ENCODE peak calls at places on chromosomes 11 and 22, in four cellular contexts. O, R, V and B are unnamed samples.

GRCh38 chr11:128232588-128232987 is 354.8 kb downstream of the ETS1 start:
- DNase-seq in O (no peak), R (no peak), V (no peak), B (no peak)

GRCh38 chr11:19714093-19714386 is 1.4 kb downstream of the NAV2 start:
- DNase-seq in O (no peak), R (no peak), V (no peak), B (no peak)

GRCh38 chr11:74070713-74071506 is 62.0 kb upstream of the UCP3 start:
- DNase-seq in O (no peak), R (no peak), V (no peak), B (peak; percentile 66)

GRCh38 chr11:70454197-70454767 is 56.0 kb downstream of the CTTN start:
- DNase-seq in O (no peak), R (no peak), V (no peak), B (no peak)

GRCh38 chr11:69920500-69921428 is 101.5 kb upstream of the FGF3 start:
- DNase-seq in O (no peak), R (no peak), V (no peak), B (no peak)

GRCh38 chr11:75107187-75107586 is 10.5 kb upstream of the OR2AT4 start:
- DNase-seq in O (no peak), R (no peak), V (no peak), B (no peak)

GRCh38 chr11:66687831-66688281 is 10.2 kb upstream of the RBM4B start:
- DNase-seq in O (no peak), R (no peak), V (no peak), B (no peak)

GRCh38 chr11:2804701-2805387 is 80.7 kb downstream of the CDKN1C start:
- DNase-seq in O (peak; percentile 38), R (no peak), V (no peak), B (no peak)

GRCh38 chr22:38467904-38468760 is at the start of gene KDELR3:
- DNase-seq in O (peak; percentile 75), R (peak; percentile 81), V (peak; percentile 61), B (no peak)

GRCh38 chr11:34397120-34397519 is 39.3 kb upstream of the ABTB2 start:
- DNase-seq in O (no peak), R (no peak), V (no peak), B (no peak)

GRCh38 chr11:34394771-34395300 is 37.0 kb upstream of the ABTB2 start:
- DNase-seq in O (no peak), R (no peak), V (no peak), B (peak; percentile 67)

DNA sequence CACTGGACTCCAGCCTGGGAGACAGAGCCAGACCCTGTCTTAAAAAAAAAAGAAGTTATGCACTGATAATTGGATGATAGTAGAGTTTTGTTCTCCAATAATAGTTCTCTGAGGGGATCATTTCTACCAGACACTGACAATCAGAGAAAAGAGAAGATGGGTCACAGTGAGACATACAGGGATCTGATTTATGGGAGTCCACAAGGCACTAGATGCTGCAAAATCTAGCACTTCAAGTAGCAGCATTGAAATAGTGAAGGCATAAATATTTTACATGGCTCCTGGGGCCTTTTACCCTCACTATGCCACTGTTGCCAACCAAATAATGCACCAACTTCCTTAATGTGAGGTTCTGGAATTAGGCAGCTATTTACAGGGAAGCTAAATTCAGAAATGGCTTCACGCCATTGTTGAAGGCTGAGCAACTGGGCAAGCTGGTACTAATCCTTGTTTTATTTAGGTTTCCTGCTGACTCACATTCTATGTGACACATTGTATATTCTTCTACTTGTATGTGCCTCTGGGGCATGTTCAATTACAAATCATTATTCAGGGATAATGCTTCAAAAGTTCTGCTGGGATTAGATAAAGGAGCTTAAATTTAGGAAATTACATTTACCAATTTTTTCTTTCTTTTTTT is 38.2 kb upstream of the ABTB2 start:
- DNase-seq in O (no peak), R (peak; percentile 89), V (no peak), B (peak; percentile 95)
- H3K27ac ChIP-seq in O (peak overlapping the region; percentile 65), R (peak overlapping the region; percentile 50), V (no peak overlapping the region), B (peak overlapping the region; percentile 77)

GRCh38 chr22:49961601-49962011 is 1.0 kb downstream of the PIM3 start:
- DNase-seq in O (no peak), R (no peak), V (no peak), B (no peak)
- H3K4me1 ChIP-seq in O (peaks cover 46% of the 10 kb centered on the region), R (peaks cover 27% of the 10 kb centered on the region), V (peaks cover 22% of the 10 kb centered on the region), B (peaks cover 36% of the 10 kb centered on the region)

DNA sequence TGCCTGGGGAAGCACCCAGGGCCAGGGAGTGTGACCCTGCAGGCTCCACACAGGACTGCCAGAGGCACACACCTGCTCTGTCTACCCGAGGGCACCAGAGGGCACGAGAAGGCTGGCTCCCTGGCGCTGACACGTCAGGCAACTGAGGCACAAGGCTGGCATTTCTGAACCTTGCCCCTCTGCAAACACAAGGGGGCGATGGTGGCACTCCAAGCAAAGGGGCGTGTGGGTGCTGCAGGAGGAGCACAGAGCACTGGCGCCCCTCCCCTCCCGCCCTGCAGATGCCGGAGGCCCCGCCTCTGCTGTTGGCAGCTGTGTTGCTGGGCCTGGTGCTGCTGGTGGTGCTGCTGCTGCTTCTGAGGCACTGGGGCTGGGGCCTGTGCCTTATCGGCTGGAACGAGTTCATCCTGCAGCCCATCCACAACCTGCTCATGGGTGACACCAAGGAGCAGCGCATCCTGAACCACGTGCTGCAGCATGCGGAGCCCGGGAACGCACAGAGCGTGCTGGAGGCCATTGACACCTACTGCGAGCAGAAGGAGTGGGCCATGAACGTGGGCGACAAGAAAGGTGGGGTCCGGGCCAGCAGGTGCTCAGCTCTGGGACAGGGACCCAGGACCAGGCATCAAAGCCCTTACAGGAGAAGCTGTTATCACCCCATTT is 20.8 kb upstream of the TXNRD2 start:
- DNase-seq in O (peak; percentile 67), R (peak; percentile 81), V (peak; percentile 89), B (peak; percentile 67)
- H3K36me3 ChIP-seq in O (no peaks in the 10 kb centered on the region), R (peaks cover 8% of the 10 kb centered on the region), V (no peaks in the 10 kb centered on the region), B (no peaks in the 10 kb centered on the region)

GRCh38 chr22:29011868-29012428 is 49.7 kb downstream of the C22orf31 start:
- DNase-seq in O (no peak), R (no peak), V (no peak), B (no peak)
- H3K27ac ChIP-seq in O (peak overlapping the region; percentile 37), R (no peak overlapping the region), V (peak overlapping the region; percentile 64), B (no peak overlapping the region)

DNA sequence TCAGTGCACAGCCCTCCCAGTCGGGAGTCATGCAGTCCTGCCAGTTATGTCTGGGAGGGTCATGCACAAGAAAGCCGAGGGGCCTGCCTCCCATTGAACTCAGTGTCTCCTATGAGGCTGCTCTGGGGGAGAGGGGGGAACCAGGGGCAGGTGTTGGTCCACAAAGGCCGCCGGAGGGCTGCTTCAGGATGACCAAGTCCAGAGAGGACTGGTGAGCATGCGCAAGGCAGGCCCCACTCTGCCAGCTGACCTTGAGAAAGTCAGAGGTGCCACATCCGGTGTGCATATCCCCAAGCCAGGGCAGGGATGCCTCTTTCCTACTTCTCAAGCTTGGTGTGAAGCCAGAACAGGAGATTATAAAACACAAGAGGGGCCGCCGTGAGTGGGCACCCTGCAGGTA is 4.4 kb downstream of the SCN4B start:
- DNase-seq in O (no peak), R (no peak), V (no peak), B (no peak)
- H3K4me1 ChIP-seq in O (no peaks in the 10 kb centered on the region), R (peaks cover 21% of the 10 kb centered on the region), V (no peaks in the 10 kb centered on the region), B (no peaks in the 10 kb centered on the region)

DNA sequence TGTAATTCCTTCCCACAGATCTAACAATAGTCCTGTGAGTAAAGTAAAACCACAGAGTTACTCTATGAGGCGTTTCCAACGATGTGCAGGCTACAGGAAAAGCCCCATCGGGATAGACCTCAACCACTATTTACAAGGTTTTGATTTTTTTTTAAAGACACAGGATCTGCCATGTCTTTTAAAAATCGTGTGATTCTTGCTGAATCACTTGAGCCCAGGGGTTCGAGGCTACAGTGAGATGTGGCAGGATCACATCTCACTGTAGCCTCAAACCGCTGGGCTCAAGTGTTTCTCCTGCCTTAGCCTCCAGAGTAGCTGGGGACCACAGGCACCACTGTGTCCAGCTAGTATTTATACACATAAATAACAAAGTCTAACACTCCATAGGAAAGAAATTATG is 7.8 kb downstream of the TAF1D start:
- DNase-seq in O (no peak), R (peak; percentile 4), V (no peak), B (no peak)
- H3K36me3 ChIP-seq in O (peaks cover 28% of the 10 kb centered on the region), R (peaks cover 90% of the 10 kb centered on the region), V (peaks cover 97% of the 10 kb centered on the region), B (peaks cover 92% of the 10 kb centered on the region)

GRCh38 chr22:32534252-32535215 is 59.9 kb downstream of the FBXO7 start:
- DNase-seq in O (no peak), R (no peak), V (no peak), B (no peak)
- H3K27ac ChIP-seq in O (peak overlapping the region; percentile 64), R (no peak overlapping the region), V (no peak overlapping the region), B (no peak overlapping the region)

GRCh38 chr11:7899418-7899817 is 31.6 kb downstream of the OR10A6 start:
- DNase-seq in O (no peak), R (no peak), V (no peak), B (peak; percentile 46)
- H3K4me1 ChIP-seq in O (no peaks in the 10 kb centered on the region), R (peaks cover 15% of the 10 kb centered on the region), V (no peaks in the 10 kb centered on the region), B (peaks cover 39% of the 10 kb centered on the region)

GRCh38 chr22:36471341-36471821 is 10.1 kb downstream of the TXN2 start:
- DNase-seq in O (no peak), R (peak; percentile 76), V (no peak), B (peak; percentile 67)
- H3K36me3 ChIP-seq in O (peaks cover 11% of the 10 kb centered on the region), R (peaks cover 8% of the 10 kb centered on the region), V (peaks cover 16% of the 10 kb centered on the region), B (peaks cover 16% of the 10 kb centered on the region)

DNA sequence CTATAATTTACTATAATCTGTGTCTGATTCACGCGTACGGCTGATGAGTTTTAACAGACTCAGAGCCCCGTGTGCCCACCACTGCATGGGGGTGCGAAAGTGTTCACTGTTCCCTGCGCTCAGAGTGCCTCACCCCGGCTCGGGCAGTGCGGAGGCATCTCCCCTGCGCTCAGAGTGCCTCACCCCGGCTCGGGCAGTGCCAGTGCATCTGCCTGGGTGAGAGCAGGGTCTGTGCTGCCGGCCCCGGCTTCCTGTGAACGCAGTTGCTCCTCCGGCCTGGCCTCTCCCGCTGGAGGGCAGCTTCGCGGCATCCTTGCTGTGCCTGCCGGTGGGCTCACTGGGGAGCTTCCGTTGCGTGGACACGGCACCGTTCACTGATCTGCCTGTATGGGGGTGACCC is 14.2 kb downstream of the PTDSS2 start:
- DNase-seq in O (peak; percentile 10), R (no peak), V (no peak), B (no peak)
- H3K27ac ChIP-seq in O (no peak overlapping the region), R (no peak overlapping the region), V (no peak overlapping the region), B (no peak overlapping the region)